ENCODE peak calls at places on chromosomes 12 and 14, in four cellular contexts. S is K562, R is HepG2, H is H1. N is an unnamed sample.

GRCh38 chr14:64768401-64769095 is 64.3 kb downstream of the PLEKHG3 start:
- DNase-seq in H (no peak), S (no peak), R (no peak), N (no peak)

GRCh38 chr14:66634876-66635275 is 126.9 kb downstream of the GPHN start:
- DNase-seq in H (no peak), S (no peak), R (peak; percentile 21), N (no peak)

GRCh38 chr14:24195186-24196070 is at the start of gene TM9SF1:
- DNase-seq in R (peak; percentile 93), S (peak; percentile 85), H (peak; percentile 83), N (peak; percentile 52)

GRCh38 chr14:104048758-104049496 is 36.6 kb upstream of the ASPG start:
- DNase-seq in H (no peak), R (no peak), S (no peak), N (no peak)

GRCh38 chr12:41368006-41368405 is 179.9 kb downstream of the PDZRN4 start:
- DNase-seq in S (no peak), R (no peak), H (no peak), N (no peak)

GRCh38 chr14:102086972-102087761 is at the start of gene HSP90AA1:
- DNase-seq in S (peak; percentile 94), H (peak; percentile 73), R (peak; percentile 83), N (peak; percentile 60)

GRCh38 chr12:64175254-64175945 is 46.7 kb downstream of the KICS2 start:
- DNase-seq in S (peak; percentile 25), H (no peak), R (no peak), N (no peak)

GRCh38 chr14:91354979-91355685 is 62.5 kb downstream of the CCDC88C start:
- DNase-seq in H (peak; percentile 47), R (no peak), S (peak; percentile 32), N (no peak)

GRCh38 chr12:33427071-33427470 is 12.5 kb downstream of the SYT10 start:
- DNase-seq in S (peak; percentile 24), R (peak; percentile 18), H (no peak), N (no peak)

GRCh38 chr12:81759215-81759991 is at the start of gene PPFIA2:
- DNase-seq in R (no peak), S (no peak), H (peak; percentile 29), N (no peak)

GRCh38 chr14:60655114-60655897 is 6.0 kb upstream of the SIX1 start:
- DNase-seq in H (no peak), R (no peak), S (no peak), N (no peak)
- H2AFZ ChIP-seq in H (no peak overlapping the region), R (no peak overlapping the region), S (no peak overlapping the region), N (no peak overlapping the region)

GRCh38 chr14:95039993-95040348 is 117.4 kb downstream of the DICER1 start:
- DNase-seq in S (no peak), H (no peak), R (no peak), N (no peak)

GRCh38 chr14:95041477-95042020 is 115.8 kb downstream of the DICER1 start:
- DNase-seq in R (no peak), S (no peak), H (no peak), N (no peak)

GRCh38 chr14:95039259-95039992 is 117.9 kb downstream of the DICER1 start:
- DNase-seq in R (no peak), S (no peak), H (no peak), N (no peak)

GRCh38 chr14:95038521-95039250 is 118.6 kb downstream of the DICER1 start:
- DNase-seq in H (no peak), S (no peak), R (no peak), N (no peak)

DNA sequence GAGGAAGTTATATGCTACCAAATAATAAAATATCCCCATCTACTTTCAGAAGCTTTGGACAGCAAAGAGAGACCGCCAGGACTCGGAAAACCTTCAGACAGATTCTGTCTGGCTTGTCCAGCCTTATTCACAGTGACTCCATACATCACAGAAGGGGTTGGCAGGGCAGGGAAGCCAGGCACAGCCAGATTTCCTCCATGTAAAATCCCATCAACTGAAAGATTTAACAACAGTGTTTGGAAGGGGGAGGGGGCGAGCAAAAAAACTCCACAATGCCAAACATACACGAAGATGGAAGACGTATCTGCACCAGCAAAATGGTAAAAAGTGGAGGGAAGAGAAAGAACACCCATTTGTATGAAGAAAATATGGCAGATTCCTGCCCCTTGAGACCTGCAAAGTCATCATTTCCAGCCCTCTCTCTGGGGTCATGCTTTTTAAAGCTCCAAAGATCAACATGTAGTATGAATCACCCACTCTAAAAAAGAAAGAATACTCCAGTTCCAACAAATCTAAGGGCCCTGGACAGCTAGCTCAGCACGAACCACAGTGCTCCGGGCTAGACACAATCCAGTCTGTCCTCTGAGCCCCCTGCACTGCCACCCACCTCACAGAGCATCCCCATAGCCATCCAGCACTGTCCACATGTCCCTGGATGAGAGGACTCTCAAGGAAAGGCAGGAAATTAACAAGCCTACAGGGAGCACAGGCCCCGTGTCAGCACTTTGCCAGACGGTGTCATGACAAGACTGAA is 116.4 kb downstream of the DICER1 start:
- DNase-seq in R (no peak), H (no peak), S (no peak), N (no peak)
- TF ChIP-seq KDM1A in R (no peak), H (no peak), S (no peak), N (no peak)

GRCh38 chr14:100746326-100746725 is 19.6 kb downstream of the DLK1 start:
- DNase-seq in H (no peak), R (no peak), S (no peak), N (no peak)

GRCh38 chr14:100748944-100749343 is 22.3 kb downstream of the DLK1 start:
- DNase-seq in H (no peak), R (no peak), S (no peak), N (no peak)

GRCh38 chr14:100747736-100748135 is 21.0 kb downstream of the DLK1 start:
- DNase-seq in R (no peak), H (no peak), S (no peak), N (no peak)

GRCh38 chr14:100748403-100748802 is 21.7 kb downstream of the DLK1 start:
- DNase-seq in R (no peak), S (no peak), H (no peak), N (no peak)

GRCh38 chr14:100747021-100747586 is 20.4 kb downstream of the DLK1 start:
- DNase-seq in H (no peak), R (peak; percentile 55), S (no peak), N (no peak)
- H2AFZ ChIP-seq in H (no peak overlapping the region), R (no peak overlapping the region), S (no peak overlapping the region), N (no peak overlapping the region)

GRCh38 chr12:79691299-79692248 is 810 bp upstream of the PAWR start:
- DNase-seq in R (peak; percentile 39), H (no peak), S (no peak), N (no peak)

GRCh38 chr12:79689041-79689476 is 1.7 kb downstream of the PAWR start:
- DNase-seq in R (peak; percentile 28), H (no peak), S (no peak), N (no peak)

GRCh38 chr12:79690606-79691298 is at the start of gene PAWR:
- DNase-seq in R (peak; percentile 71), S (no peak), H (peak; percentile 63), N (no peak)

GRCh38 chr12:79689477-79690155 is 1.1 kb downstream of the PAWR start:
- DNase-seq in R (peak; percentile 27), S (no peak), H (no peak), N (no peak)

GRCh38 chr12:79690156-79690605 is 583 bp downstream of the PAWR start:
- DNase-seq in R (peak; percentile 14), S (no peak), H (no peak), N (no peak)
- TF ChIP-seq KDM1A in R (no peak), S (no peak), H (no peak), N (no peak)